ENCODE peak calls at places on chromosomes 12 and 14, in seven cellular contexts. A is MM.1S, M is dorsolateral prefrontal cortex, R is fibroblast of lung, U is fibroblast of mammary gland, D is tibial artery, P is IMR-90. N is an unnamed sample.

GRCh38 chr12:19757317-19757877 is 318.1 kb downstream of the AEBP2 start:
- DNase-seq in A (peak), M (no peak), R (peak), D (no peak), P (peak), U (peak), N (no peak)

GRCh38 chr14:52068741-52069616 is at the start of gene NID2:
- DNase-seq in P (peak), D (peak), M (peak), U (peak), R (peak), A (no peak), N (peak)

GRCh38 chr12:90970911-90971310 is 15.9 kb upstream of the CCER1 start:
- DNase-seq in D (no peak), M (no peak), P (no peak), U (no peak), R (no peak), A (no peak), N (no peak)

GRCh38 chr12:125892276-125892675 is 827.0 kb downstream of the AACS start:
- DNase-seq in R (no peak), U (no peak), M (no peak), A (no peak), D (no peak), P (no peak), N (no peak)

GRCh38 chr14:81765654-81766275 is 232.1 kb upstream of the SEL1L start:
- DNase-seq in A (peak), D (no peak), M (no peak), P (no peak), U (no peak), R (no peak), N (no peak)

GRCh38 chr14:104334812-104335161 is 196.4 kb downstream of the KIF26A start:
- DNase-seq in M (no peak), D (no peak), U (no peak), P (no peak), R (no peak), A (no peak), N (no peak)

GRCh38 chr14:43476822-43477221 is 1030.3 kb downstream of the FSCB start:
- DNase-seq in U (no peak), D (no peak), R (no peak), P (no peak), M (no peak), A (no peak), N (no peak)

GRCh38 chr14:50527970-50528369 is 4.4 kb downstream of the MAP4K5 start:
- DNase-seq in P (peak), A (no peak), D (no peak), M (no peak), R (no peak), U (peak), N (no peak)

GRCh38 chr14:61385002-61385685 is 63.8 kb downstream of the PRKCH start:
- DNase-seq in R (no peak), U (no peak), D (no peak), A (no peak), M (no peak), P (no peak), N (no peak)

GRCh38 chr12:79782197-79782890 is 91.6 kb upstream of the PAWR start:
- DNase-seq in U (peak), M (no peak), D (no peak), R (peak), A (no peak), P (peak), N (no peak)

GRCh38 chr14:105419305-105420091 is at the start of gene MTA1:
- DNase-seq in U (no peak), A (no peak), M (no peak), P (peak), D (no peak), R (peak), N (peak)

GRCh38 chr12:132222096-132222807 is 78.0 kb downstream of the NOC4L start:
- DNase-seq in U (no peak), P (peak), D (no peak), M (no peak), A (no peak), R (no peak), N (no peak)

GRCh38 chr14:99065551-99065950 is 206.4 kb downstream of the BCL11B start:
- DNase-seq in A (no peak), P (no peak), D (no peak), U (no peak), M (no peak), R (no peak), N (no peak)

GRCh38 chr12:46470975-46471374 is 98.4 kb upstream of the SLC38A2 start:
- DNase-seq in U (peak), M (no peak), P (peak), R (no peak), D (no peak), A (no peak), N (no peak)
- TF ChIP-seq CTCF in U (no peak), M (no peak), P (no peak), R (no peak), D (no peak), A (no peak), N (no peak)

GRCh38 chr14:76098047-76098446 is 53.7 kb upstream of the GPATCH2L start:
- DNase-seq in A (no peak), M (no peak), P (no peak), U (no peak), R (no peak), D (no peak), N (no peak)
- H3K4me3 ChIP-seq in A (no peak), M (no peak), P (no peak), U (no peak), R (no peak), D (no peak), N (no peak)

GRCh38 chr14:94328196-94328595 is 5.1 kb upstream of the SERPINA6 start:
- DNase-seq in R (no peak), P (no peak), M (no peak), D (no peak), U (no peak), A (no peak), N (no peak)

GRCh38 chr14:94317259-94317658 is 5.9 kb downstream of the SERPINA6 start:
- DNase-seq in P (no peak), U (peak), R (peak), D (peak), M (no peak), A (no peak), N (no peak)

GRCh38 chr14:94321421-94322271 is 1.5 kb downstream of the SERPINA6 start:
- DNase-seq in D (no peak), A (no peak), R (no peak), U (no peak), M (no peak), P (no peak), N (no peak)

GRCh38 chr14:94320243-94320642 is 2.9 kb downstream of the SERPINA6 start:
- DNase-seq in D (no peak), R (no peak), M (no peak), P (no peak), U (no peak), A (no peak), N (no peak)

DNA sequence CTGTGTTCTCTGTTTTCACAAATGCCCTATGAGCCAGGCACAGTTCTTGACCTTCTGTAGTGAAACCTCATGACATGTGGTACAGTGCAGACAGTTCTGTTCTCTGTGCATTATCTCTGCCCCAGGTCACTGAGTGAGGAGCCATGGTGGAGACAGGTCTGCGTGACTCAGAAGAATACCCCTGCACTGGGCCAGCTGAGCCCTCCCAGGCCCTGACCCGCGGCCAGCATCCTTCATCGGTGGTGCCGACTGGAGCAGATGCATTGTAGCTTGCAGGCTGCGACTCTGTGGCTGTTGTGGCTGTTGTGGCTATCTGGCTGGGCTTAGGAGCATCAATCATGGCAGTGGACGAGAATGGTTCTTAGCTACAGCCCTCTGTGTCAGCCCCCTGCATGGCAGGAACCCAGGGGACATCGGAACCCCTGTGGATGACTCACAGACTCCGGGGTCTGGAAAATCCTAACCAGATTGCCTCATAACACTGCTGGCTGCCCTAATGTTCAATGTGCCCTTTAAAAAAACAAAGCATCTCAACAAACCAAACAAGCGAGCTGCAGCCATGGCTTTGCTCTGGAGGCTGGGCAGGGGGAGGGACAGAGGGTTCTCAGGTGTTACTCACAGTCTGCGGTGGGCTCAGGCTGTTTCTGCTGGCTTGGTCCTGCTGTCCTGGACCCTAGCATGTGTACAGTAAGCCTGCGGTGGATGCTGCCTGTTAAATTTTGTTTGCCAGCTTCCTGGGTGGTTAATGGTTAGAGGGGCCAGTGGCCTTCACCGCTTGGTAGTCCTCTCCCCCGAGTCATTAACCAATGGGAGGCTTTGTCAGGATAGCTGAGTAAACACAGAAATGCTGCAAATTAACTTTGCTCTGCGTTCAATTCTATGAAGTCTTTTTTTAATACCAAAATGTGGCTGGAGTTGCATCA is at the start of gene SERPINA6:
- DNase-seq in U (peak), A (no peak), D (no peak), M (no peak), P (peak), R (peak), N (no peak)
- TF ChIP-seq CTCF in U (no peak), A (no peak), D (no peak), M (no peak), P (no peak), R (no peak), N (no peak)

DNA sequence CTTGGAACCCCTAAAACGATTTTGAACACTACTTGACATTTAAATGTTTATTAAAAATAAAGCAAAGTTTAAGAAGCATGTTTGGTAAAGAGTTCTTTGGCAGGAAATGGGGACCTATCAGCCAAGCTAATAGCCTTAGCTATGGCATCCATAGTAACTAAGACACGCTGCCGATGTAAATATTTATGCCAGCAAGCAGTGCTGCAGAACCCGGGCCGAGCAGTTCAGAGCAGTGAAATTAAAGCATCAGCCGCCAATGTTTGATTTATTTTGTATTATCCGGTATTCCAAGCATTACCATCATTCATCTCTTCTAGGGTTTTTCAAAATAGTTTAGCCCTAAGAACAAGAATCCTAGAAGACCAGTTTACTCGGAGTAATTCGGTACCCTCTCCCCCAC is 61.6 kb downstream of the PPP2R5C start:
- DNase-seq in D (no peak), R (peak), M (no peak), A (no peak), U (no peak), P (peak), N (no peak)
- H3K4me3 ChIP-seq in D (peak), R (no peak), M (peak), A (no peak), U (no peak), P (no peak), N (no peak)

GRCh38 chr12:75985566-75985965 is 46.0 kb downstream of the PHLDA1 start:
- DNase-seq in P (no peak), M (no peak), A (no peak), R (no peak), D (no peak), U (no peak), N (no peak)
- TF ChIP-seq CTCF in P (no peak), M (no peak), A (no peak), R (no peak), D (no peak), U (no peak), N (no peak)